ENCODE peak calls at places on chromosomes 3 and 15, in eight cellular contexts. One of them, this sample, is unnamed.

GRCh38 chr15:73650387-73651126 is 17.4 kb upstream of the NPTN start:
- DNase-seq in suprapubic skin: no peak
- DNase-seq in fibroblast of lung: peak; percentile 47
- DNase-seq in lower lobe of right lung: no peak
- DNase-seq in mesendoderm: no peak
- DNase-seq in endothelial cell of umbilical vein: peak; percentile 39
- DNase-seq in psoas muscle: no peak
- DNase-seq in mammary epithelial cell: peak; percentile 64
- DNase-seq in this sample: no peak

GRCh38 chr3:87900061-87900460 is 158.7 kb downstream of the CGGBP1 start:
- DNase-seq in mammary epithelial cell: no peak
- DNase-seq in lower lobe of right lung: no peak
- DNase-seq in psoas muscle: no peak
- DNase-seq in endothelial cell of umbilical vein: peak; percentile 8
- DNase-seq in suprapubic skin: no peak
- DNase-seq in fibroblast of lung: no peak
- DNase-seq in mesendoderm: peak; percentile 24
- DNase-seq in this sample: no peak

GRCh38 chr15:57922780-57923179 is 142.7 kb downstream of the ALDH1A2 start:
- DNase-seq in suprapubic skin: no peak
- DNase-seq in mesendoderm: no peak
- DNase-seq in fibroblast of lung: no peak
- DNase-seq in lower lobe of right lung: peak; percentile 86
- DNase-seq in psoas muscle: peak; percentile 56
- DNase-seq in mammary epithelial cell: peak; percentile 45
- DNase-seq in endothelial cell of umbilical vein: peak; percentile 78
- DNase-seq in this sample: peak; percentile 75

GRCh38 chr3:162441716-162442115 is 945.1 kb downstream of the OTOL1 start:
- DNase-seq in psoas muscle: no peak
- DNase-seq in endothelial cell of umbilical vein: no peak
- DNase-seq in mammary epithelial cell: no peak
- DNase-seq in mesendoderm: no peak
- DNase-seq in fibroblast of lung: no peak
- DNase-seq in suprapubic skin: no peak
- DNase-seq in lower lobe of right lung: no peak
- DNase-seq in this sample: no peak

GRCh38 chr15:66496951-66497501 is 536 bp downstream of the SNAPC5 start:
- DNase-seq in mesendoderm: no peak
- DNase-seq in mammary epithelial cell: no peak
- DNase-seq in lower lobe of right lung: no peak
- DNase-seq in fibroblast of lung: no peak
- DNase-seq in endothelial cell of umbilical vein: no peak
- DNase-seq in psoas muscle: no peak
- DNase-seq in suprapubic skin: no peak
- DNase-seq in this sample: peak; percentile 45

GRCh38 chr3:66478923-66479322 is 21.9 kb downstream of the LRIG1 start:
- DNase-seq in lower lobe of right lung: no peak
- DNase-seq in mesendoderm: no peak
- DNase-seq in suprapubic skin: no peak
- DNase-seq in mammary epithelial cell: no peak
- DNase-seq in endothelial cell of umbilical vein: no peak
- DNase-seq in fibroblast of lung: no peak
- DNase-seq in psoas muscle: no peak
- DNase-seq in this sample: no peak

GRCh38 chr15:59794229-59794886 is 105.2 kb upstream of the BNIP2 start:
- DNase-seq in lower lobe of right lung: no peak
- DNase-seq in fibroblast of lung: no peak
- DNase-seq in mesendoderm: no peak
- DNase-seq in mammary epithelial cell: peak; percentile 37
- DNase-seq in endothelial cell of umbilical vein: no peak
- DNase-seq in psoas muscle: no peak
- DNase-seq in suprapubic skin: no peak
- DNase-seq in this sample: no peak

GRCh38 chr3:72665701-72666443 is 182.4 kb downstream of the SHQ1 start:
- DNase-seq in endothelial cell of umbilical vein: peak; percentile 50
- DNase-seq in lower lobe of right lung: no peak
- DNase-seq in fibroblast of lung: peak; percentile 14
- DNase-seq in mammary epithelial cell: peak; percentile 21
- DNase-seq in psoas muscle: no peak
- DNase-seq in suprapubic skin: no peak
- DNase-seq in mesendoderm: peak; percentile 95
- DNase-seq in this sample: no peak

GRCh38 chr3:102936511-102936910 is 501.7 kb downstream of the ZPLD1 start:
- DNase-seq in endothelial cell of umbilical vein: no peak
- DNase-seq in lower lobe of right lung: no peak
- DNase-seq in psoas muscle: no peak
- DNase-seq in mesendoderm: no peak
- DNase-seq in fibroblast of lung: peak; percentile 21
- DNase-seq in mammary epithelial cell: no peak
- DNase-seq in suprapubic skin: no peak
- DNase-seq in this sample: no peak

GRCh38 chr15:25884354-25884753 is 21.2 kb upstream of the ATP10A start:
- DNase-seq in mammary epithelial cell: no peak
- DNase-seq in lower lobe of right lung: no peak
- DNase-seq in suprapubic skin: no peak
- DNase-seq in mesendoderm: no peak
- DNase-seq in psoas muscle: no peak
- DNase-seq in fibroblast of lung: no peak
- DNase-seq in endothelial cell of umbilical vein: no peak
- DNase-seq in this sample: peak; percentile 23

GRCh38 chr3:112074006-112074405 is 12.2 kb upstream of the C3orf52 start:
- DNase-seq in psoas muscle: no peak
- DNase-seq in lower lobe of right lung: no peak
- DNase-seq in endothelial cell of umbilical vein: no peak
- DNase-seq in fibroblast of lung: no peak
- DNase-seq in mammary epithelial cell: peak; percentile 62
- DNase-seq in mesendoderm: no peak
- DNase-seq in suprapubic skin: no peak
- DNase-seq in this sample: no peak

GRCh38 chr3:98777801-98778220 is 14.7 kb downstream of the ST3GAL6 start:
- DNase-seq in endothelial cell of umbilical vein: peak; percentile 41
- DNase-seq in fibroblast of lung: peak; percentile 74
- DNase-seq in lower lobe of right lung: no peak
- DNase-seq in psoas muscle: no peak
- DNase-seq in suprapubic skin: no peak
- DNase-seq in mammary epithelial cell: peak; percentile 41
- DNase-seq in mesendoderm: no peak
- DNase-seq in this sample: no peak

GRCh38 chr15:45276851-45277250 is 24.8 kb downstream of the SLC28A2 start:
- DNase-seq in lower lobe of right lung: no peak
- DNase-seq in suprapubic skin: no peak
- DNase-seq in psoas muscle: no peak
- DNase-seq in endothelial cell of umbilical vein: peak; percentile 3
- DNase-seq in mesendoderm: peak; percentile 34
- DNase-seq in mammary epithelial cell: peak; percentile 18
- DNase-seq in fibroblast of lung: peak; percentile 45
- DNase-seq in this sample: no peak

GRCh38 chr15:67479781-67480180 is 41.1 kb upstream of the C15orf61 start:
- DNase-seq in fibroblast of lung: peak; percentile 41
- DNase-seq in psoas muscle: no peak
- DNase-seq in endothelial cell of umbilical vein: peak; percentile 4
- DNase-seq in suprapubic skin: no peak
- DNase-seq in lower lobe of right lung: no peak
- DNase-seq in mesendoderm: no peak
- DNase-seq in mammary epithelial cell: no peak
- DNase-seq in this sample: no peak

GRCh38 chr3:139226731-139227130 is 117.1 kb upstream of the MRPS22 start:
- DNase-seq in lower lobe of right lung: no peak
- DNase-seq in endothelial cell of umbilical vein: no peak
- DNase-seq in mesendoderm: no peak
- DNase-seq in fibroblast of lung: no peak
- DNase-seq in psoas muscle: no peak
- DNase-seq in mammary epithelial cell: no peak
- DNase-seq in suprapubic skin: no peak
- DNase-seq in this sample: no peak

GRCh38 chr3:171883893-171884279 is 40.7 kb downstream of the TMEM212 start:
- DNase-seq in suprapubic skin: no peak
- DNase-seq in endothelial cell of umbilical vein: no peak
- DNase-seq in lower lobe of right lung: no peak
- DNase-seq in mesendoderm: no peak
- DNase-seq in psoas muscle: no peak
- DNase-seq in fibroblast of lung: no peak
- DNase-seq in mammary epithelial cell: no peak
- DNase-seq in this sample: no peak

GRCh38 chr3:83523470-83524073 is 1435.2 kb upstream of the CADM2 start:
- DNase-seq in suprapubic skin: no peak
- DNase-seq in mesendoderm: peak; percentile 88
- DNase-seq in fibroblast of lung: peak; percentile 46
- DNase-seq in lower lobe of right lung: no peak
- DNase-seq in mammary epithelial cell: peak; percentile 44
- DNase-seq in endothelial cell of umbilical vein: peak; percentile 19
- DNase-seq in psoas muscle: no peak
- DNase-seq in this sample: no peak

GRCh38 chr3:11601446-11602241 is 42.1 kb downstream of the VGLL4 start:
- DNase-seq in psoas muscle: peak; percentile 69
- DNase-seq in mammary epithelial cell: no peak
- DNase-seq in lower lobe of right lung: no peak
- DNase-seq in fibroblast of lung: peak; percentile 71
- DNase-seq in suprapubic skin: no peak
- DNase-seq in mesendoderm: peak; percentile 84
- DNase-seq in endothelial cell of umbilical vein: no peak
- DNase-seq in this sample: no peak

DNA sequence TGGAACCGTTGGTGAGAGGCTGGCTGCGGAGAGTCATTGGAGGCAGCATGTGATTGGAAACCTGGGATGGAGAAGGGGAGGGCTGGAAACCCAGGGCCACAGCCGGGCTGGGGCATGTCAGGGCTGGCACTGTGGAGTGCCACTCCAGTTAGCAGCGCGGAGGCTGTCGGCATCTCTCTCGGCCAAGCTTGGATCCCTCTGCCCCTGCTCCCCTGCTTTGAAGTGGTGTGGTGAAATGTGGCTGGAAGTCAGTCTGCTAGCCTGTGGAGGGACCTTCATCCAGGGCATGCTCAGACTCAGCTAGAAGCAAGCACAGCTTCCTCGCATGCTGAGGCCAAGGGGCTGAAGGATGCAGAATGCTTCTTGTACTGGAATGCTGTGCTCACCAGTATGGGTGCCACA is 13.5 kb downstream of the SLCO3A1 start:
- DNase-seq in mesendoderm: no peak
- DNase-seq in suprapubic skin: no peak
- DNase-seq in psoas muscle: peak; percentile 59
- DNase-seq in endothelial cell of umbilical vein: no peak
- DNase-seq in lower lobe of right lung: peak; percentile 82
- DNase-seq in mammary epithelial cell: peak; percentile 88
- DNase-seq in fibroblast of lung: peak; percentile 69
- DNase-seq in this sample: peak; percentile 91
- H3K27ac ChIP-seq in mesendoderm: no peak overlapping the region
- H3K27ac ChIP-seq in suprapubic skin: peak overlapping the region; percentile 88
- H3K27ac ChIP-seq in psoas muscle: peak overlapping the region; percentile 74
- H3K27ac ChIP-seq in endothelial cell of umbilical vein: no peak overlapping the region
- H3K27ac ChIP-seq in lower lobe of right lung: peak overlapping the region; percentile 74
- H3K27ac ChIP-seq in mammary epithelial cell: peak overlapping the region; percentile 99
- H3K27ac ChIP-seq in fibroblast of lung: peak overlapping the region; percentile 85
- H3K27ac ChIP-seq in this sample: peak overlapping the region; percentile 98

GRCh38 chr15:88126695-88127476 is 129.7 kb downstream of the NTRK3 start:
- DNase-seq in mesendoderm: peak; percentile 13
- DNase-seq in endothelial cell of umbilical vein: no peak
- DNase-seq in psoas muscle: no peak
- DNase-seq in mammary epithelial cell: no peak
- DNase-seq in suprapubic skin: no peak
- DNase-seq in lower lobe of right lung: no peak
- DNase-seq in fibroblast of lung: no peak
- DNase-seq in this sample: no peak
- H3K4me1 ChIP-seq in mesendoderm: no peaks in the 10 kb centered on the region
- H3K4me1 ChIP-seq in endothelial cell of umbilical vein: peaks cover 2% of the 10 kb centered on the region
- H3K4me1 ChIP-seq in psoas muscle: no peaks in the 10 kb centered on the region
- H3K4me1 ChIP-seq in mammary epithelial cell: no peaks in the 10 kb centered on the region
- H3K4me1 ChIP-seq in suprapubic skin: peaks cover 4% of the 10 kb centered on the region
- H3K4me1 ChIP-seq in lower lobe of right lung: no peaks in the 10 kb centered on the region
- H3K4me1 ChIP-seq in fibroblast of lung: no peaks in the 10 kb centered on the region
- H3K4me1 ChIP-seq in this sample: no peaks in the 10 kb centered on the region

GRCh38 chr3:8509961-8510360 is 8.3 kb downstream of the LMCD1 start:
- DNase-seq in endothelial cell of umbilical vein: peak; percentile 41
- DNase-seq in lower lobe of right lung: no peak
- DNase-seq in fibroblast of lung: peak; percentile 91
- DNase-seq in suprapubic skin: no peak
- DNase-seq in mesendoderm: no peak
- DNase-seq in mammary epithelial cell: peak; percentile 55
- DNase-seq in psoas muscle: peak; percentile 78
- DNase-seq in this sample: no peak
- H3K4me3 ChIP-seq in endothelial cell of umbilical vein: no peak overlapping the region
- H3K4me3 ChIP-seq in lower lobe of right lung: no peak overlapping the region
- H3K4me3 ChIP-seq in fibroblast of lung: no peak overlapping the region
- H3K4me3 ChIP-seq in suprapubic skin: no peak overlapping the region
- H3K4me3 ChIP-seq in mesendoderm: no peak overlapping the region
- H3K4me3 ChIP-seq in mammary epithelial cell: no peak overlapping the region
- H3K4me3 ChIP-seq in psoas muscle: no peak overlapping the region
- H3K4me3 ChIP-seq in this sample: no peak overlapping the region

GRCh38 chr15:85477061-85477460 is 96.7 kb downstream of the AKAP13 start:
- DNase-seq in lower lobe of right lung: no peak
- DNase-seq in suprapubic skin: no peak
- DNase-seq in mesendoderm: no peak
- DNase-seq in fibroblast of lung: no peak
- DNase-seq in endothelial cell of umbilical vein: no peak
- DNase-seq in psoas muscle: no peak
- DNase-seq in mammary epithelial cell: peak; percentile 73
- DNase-seq in this sample: no peak
- H3K27ac ChIP-seq in lower lobe of right lung: no peak overlapping the region
- H3K27ac ChIP-seq in suprapubic skin: peak overlapping the region; percentile 27
- H3K27ac ChIP-seq in mesendoderm: no peak overlapping the region
- H3K27ac ChIP-seq in fibroblast of lung: no peak overlapping the region
- H3K27ac ChIP-seq in endothelial cell of umbilical vein: no peak overlapping the region
- H3K27ac ChIP-seq in psoas muscle: no peak overlapping the region
- H3K27ac ChIP-seq in mammary epithelial cell: peak overlapping the region; percentile 51
- H3K27ac ChIP-seq in this sample: peak overlapping the region; percentile 5